ENCODE peak calls at places on chromosome 22, in five cellular contexts. B, I, L, V and Y are unnamed samples.

GRCh38 chr22:24181088-24181995 is at the start of gene SUSD2:
- DNase-seq in B (no peak), I (no peak), L (peak; percentile 46), V (no peak), Y (peak; percentile 69)

GRCh38 chr22:47053865-47054185 is 291.4 kb downstream of the TBC1D22A start:
- DNase-seq in B (no peak), I (no peak), L (no peak), V (no peak), Y (no peak)

GRCh38 chr22:23090079-23090835 is 19.9 kb downstream of the GNAZ start:
- DNase-seq in B (no peak), I (no peak), L (no peak), V (no peak), Y (peak; percentile 87)

GRCh38 chr22:22767876-22768602 is 119.6 kb upstream of the IGLL5 start:
- DNase-seq in B (no peak), I (no peak), L (peak; percentile 35), V (no peak), Y (peak; percentile 25)

GRCh38 chr22:48511211-48511610 is 1316.5 kb downstream of the BRD1 start:
- DNase-seq in B (no peak), I (no peak), L (no peak), V (no peak), Y (no peak)

GRCh38 chr22:19707347-19708322 is 6.7 kb upstream of the SEPTIN5 start:
- DNase-seq in B (no peak), I (no peak), L (no peak), V (no peak), Y (no peak)

GRCh38 chr22:46001426-46002106 is 24.6 kb upstream of the WNT7B start:
- DNase-seq in B (no peak), I (peak; percentile 76), L (no peak), V (peak; percentile 49), Y (peak; percentile 100)

GRCh38 chr22:20530368-20531153 is 23.2 kb downstream of the MED15 start:
- DNase-seq in B (no peak), I (no peak), L (no peak), V (no peak), Y (peak; percentile 21)

GRCh38 chr22:35560366-35560765 is 19.7 kb downstream of the RASD2 start:
- DNase-seq in B (no peak), I (no peak), L (no peak), V (no peak), Y (no peak)

GRCh38 chr22:39419911-39420310 is 20.3 kb downstream of the TAB1 start:
- DNase-seq in B (no peak), I (no peak), L (no peak), V (no peak), Y (no peak)

GRCh38 chr22:49793296-49793695 is 34.4 kb downstream of the BRD1 start:
- DNase-seq in B (no peak), I (no peak), L (no peak), V (no peak), Y (no peak)

GRCh38 chr22:35930933-35931332 is 97.7 kb downstream of the RBFOX2 start:
- DNase-seq in B (peak; percentile 20), I (peak; percentile 61), L (peak; percentile 55), V (no peak), Y (peak; percentile 80)

GRCh38 chr22:30290679-30291333 is 1.5 kb upstream of the CASTOR1 start:
- DNase-seq in B (peak; percentile 20), I (peak; percentile 20), L (no peak), V (peak; percentile 91), Y (peak; percentile 60)

GRCh38 chr22:22210375-22210774 is 34.2 kb upstream of the VPREB1 start:
- DNase-seq in B (no peak), I (no peak), L (no peak), V (no peak), Y (no peak)

GRCh38 chr22:37604875-37605274 is 3.8 kb upstream of the GGA1 start:
- DNase-seq in B (no peak), I (no peak), L (no peak), V (no peak), Y (no peak)

GRCh38 chr22:42080287-42080686 is 787 bp downstream of the SMDT1 start:
- DNase-seq in B (no peak), I (peak; percentile 40), L (peak; percentile 28), V (peak; percentile 43), Y (peak; percentile 65)

GRCh38 chr22:46052801-46053562 is 76.0 kb upstream of the WNT7B start:
- DNase-seq in B (no peak), I (peak; percentile 66), L (no peak), V (peak; percentile 58), Y (peak; percentile 91)

GRCh38 chr22:19745155-19746133 is 15.1 kb upstream of the TBX1 start:
- DNase-seq in B (no peak), I (no peak), L (no peak), V (peak; percentile 77), Y (peak; percentile 67)

GRCh38 chr22:28137036-28137435 is 218.0 kb upstream of the PITPNB start:
- DNase-seq in B (no peak), I (no peak), L (no peak), V (no peak), Y (no peak)

GRCh38 chr22:22709719-22710445 is 65.5 kb downstream of the GGTLC2 start:
- DNase-seq in B (no peak), I (no peak), L (peak; percentile 61), V (no peak), Y (peak; percentile 41)

GRCh38 chr22:32583074-32583677 is 108.6 kb downstream of the FBXO7 start:
- DNase-seq in B (no peak), I (no peak), L (no peak), V (no peak), Y (no peak)

GRCh38 chr22:25358421-25359170 is 139.2 kb downstream of the CRYBB2 start:
- DNase-seq in B (no peak), I (no peak), L (no peak), V (no peak), Y (no peak)

GRCh38 chr22:38397189-38398097 is 57.6 kb downstream of the KCNJ4 start:
- DNase-seq in B (peak; percentile 51), I (no peak), L (peak; percentile 42), V (peak; percentile 74), Y (peak; percentile 66)

GRCh38 chr22:43434601-43435311 is 22.9 kb downstream of the MPPED1 start:
- DNase-seq in B (no peak), I (no peak), L (no peak), V (no peak), Y (no peak)

GRCh38 chr22:21020802-21021429 is 6.0 kb downstream of the P2RX6 start:
- DNase-seq in B (no peak), I (peak; percentile 9), L (peak; percentile 73), V (no peak), Y (peak; percentile 48)

GRCh38 chr22:32745251-32745995 is 56.1 kb upstream of the TIMP3 start:
- DNase-seq in B (peak; percentile 12), I (no peak), L (no peak), V (peak; percentile 37), Y (no peak)

GRCh38 chr22:24156146-24156914 is 25.0 kb upstream of the SUSD2 start:
- DNase-seq in B (peak; percentile 35), I (peak; percentile 27), L (peak; percentile 60), V (peak; percentile 65), Y (peak; percentile 63)

GRCh38 chr22:41915035-41915782 is at the start of gene SHISA8:
- DNase-seq in B (no peak), I (no peak), L (peak; percentile 69), V (no peak), Y (peak; percentile 78)

GRCh38 chr22:27473533-27473932 is 328.0 kb downstream of the MN1 start:
- DNase-seq in B (no peak), I (no peak), L (no peak), V (no peak), Y (no peak)

GRCh38 chr22:37609240-37610152 is 862 bp downstream of the GGA1 start:
- DNase-seq in B (no peak), I (no peak), L (no peak), V (no peak), Y (no peak)

GRCh38 chr22:47300698-47301405 is 538.4 kb downstream of the TBC1D22A start:
- DNase-seq in B (no peak), I (no peak), L (no peak), V (no peak), Y (no peak)

GRCh38 chr22:44410396-44411056 is 87.5 kb downstream of the RTL6 start:
- DNase-seq in B (no peak), I (no peak), L (no peak), V (peak; percentile 43), Y (peak; percentile 39)

GRCh38 chr22:32058656-32059280 is 15.7 kb downstream of the SLC5A1 start:
- DNase-seq in B (no peak), I (no peak), L (no peak), V (no peak), Y (no peak)

GRCh38 chr22:43210631-43211515 is 23.9 kb upstream of the TTLL12 start:
- DNase-seq in B (no peak), I (no peak), L (no peak), V (no peak), Y (no peak)

GRCh38 chr22:37282385-37282677 is at the start of gene CYTH4:
- DNase-seq in B (no peak), I (no peak), L (no peak), V (peak; percentile 76), Y (no peak)

GRCh38 chr22:28835630-28836189 is 35.3 kb upstream of the XBP1 start:
- DNase-seq in B (no peak), I (no peak), L (no peak), V (no peak), Y (no peak)

GRCh38 chr22:50473855-50474671 is 772 bp downstream of the SBF1 start:
- DNase-seq in B (no peak), I (no peak), L (peak; percentile 46), V (no peak), Y (peak; percentile 49)

GRCh38 chr22:46703996-46704370 is 34.1 kb downstream of the CERK start:
- DNase-seq in B (no peak), I (no peak), L (no peak), V (no peak), Y (no peak)

GRCh38 chr22:35739642-35740041 is 22.0 kb downstream of the APOL5 start:
- DNase-seq in B (no peak), I (no peak), L (peak; percentile 32), V (no peak), Y (peak; percentile 20)